ENCODE peak calls at places on chromosome 3, in eight cellular contexts. F is BE2C; M is NCI-H1105 treated with DMSO at 0.1 percent for 48 hours; J is transverse colon; Z is lung microvascular endothelial cell; R is stimulated activated CD4-positive, alpha-beta T cell treated with anti-CD3 and anti-CD28 coated beads, Interleukin-4, amount 100 ng/mL, for 1 hour; I is NCI-H1694 treated with DMSO at 0.1 percent for 48 hours; G is effector memory CD4-positive, alpha-beta T cell. U is an unnamed sample.

GRCh38 chr3:64238971-64239667 is 13.9 kb upstream of the PRICKLE2 start:
- DNase-seq in F (peak), M (no peak), J (peak), Z (peak), R (no peak), I (peak), G (no peak), U (peak)

GRCh38 chr3:127701281-127701792 is 28.6 kb downstream of the ABTB1 start:
- DNase-seq in F (no peak), M (no peak), J (no peak), Z (peak), R (no peak), I (no peak), G (no peak), U (no peak)

GRCh38 chr3:66464512-66464894 is 36.3 kb downstream of the LRIG1 start:
- DNase-seq in F (no peak), M (no peak), J (no peak), Z (no peak), R (no peak), I (no peak), G (no peak), U (no peak)

GRCh38 chr3:124837730-124838186 is 49.4 kb downstream of the ITGB5 start:
- DNase-seq in F (peak), M (no peak), J (peak), Z (peak), R (no peak), I (no peak), G (no peak), U (no peak)

GRCh38 chr3:30611613-30612421 is 5.4 kb downstream of the TGFBR2 start:
- DNase-seq in F (no peak), M (no peak), J (no peak), Z (peak), R (no peak), I (no peak), G (no peak), U (no peak)

GRCh38 chr3:100068758-100069345 is 45.4 kb downstream of the FILIP1L start:
- DNase-seq in F (peak), M (peak), J (peak), Z (peak), R (peak), I (peak), G (peak), U (peak)

GRCh38 chr3:171842864-171843511 is at the start of gene TMEM212:
- DNase-seq in F (no peak), M (no peak), J (no peak), Z (peak), R (no peak), I (no peak), G (no peak), U (no peak)

GRCh38 chr3:53194218-53195065 is 33.4 kb downstream of the PRKCD start:
- DNase-seq in F (no peak), M (no peak), J (no peak), Z (peak), R (no peak), I (no peak), G (no peak), U (no peak)

GRCh38 chr3:66555214-66555844 is 54.5 kb upstream of the LRIG1 start:
- DNase-seq in F (no peak), M (peak), J (no peak), Z (no peak), R (no peak), I (no peak), G (no peak), U (no peak)

GRCh38 chr3:88000853-88001252 is 58.0 kb downstream of the CGGBP1 start:
- DNase-seq in F (peak), M (no peak), J (peak), Z (peak), R (peak), I (no peak), G (no peak), U (no peak)

GRCh38 chr3:178618907-178619306 is 82.7 kb downstream of the KCNMB2 start:
- DNase-seq in F (no peak), M (no peak), J (no peak), Z (no peak), R (no peak), I (no peak), G (no peak), U (no peak)

GRCh38 chr3:195823998-195824397 is 12.3 kb upstream of the MUC4 start:
- DNase-seq in F (no peak), M (no peak), J (peak), Z (no peak), R (no peak), I (no peak), G (no peak), U (no peak)

GRCh38 chr3:196740476-196741400 is 1.1 kb downstream of the PAK2 start:
- DNase-seq in F (peak), M (peak), J (no peak), Z (peak), R (peak), I (peak), G (peak), U (no peak)

GRCh38 chr3:39290255-39290654 is 10.4 kb upstream of the CX3CR1 start:
- DNase-seq in F (no peak), M (no peak), J (no peak), Z (peak), R (no peak), I (no peak), G (no peak), U (no peak)

GRCh38 chr3:184075901-184076300 is 21.0 kb upstream of the HTR3E start:
- DNase-seq in F (no peak), M (no peak), J (no peak), Z (no peak), R (no peak), I (no peak), G (no peak), U (no peak)

GRCh38 chr3:43695443-43695842 is 4.7 kb downstream of the ABHD5 start:
- DNase-seq in F (no peak), M (no peak), J (no peak), Z (no peak), R (no peak), I (no peak), G (no peak), U (peak)

GRCh38 chr3:143617050-143617449 is 231.2 kb downstream of the SLC9A9 start:
- DNase-seq in F (no peak), M (no peak), J (no peak), Z (no peak), R (no peak), I (no peak), G (no peak), U (no peak)

GRCh38 chr3:136862611-136862951 is 573 bp downstream of the NCK1 start:
- DNase-seq in F (peak), M (peak), J (peak), Z (peak), R (peak), I (peak), G (peak), U (peak)

GRCh38 chr3:14925729-14926591 is 21.4 kb upstream of the NR2C2 start:
- DNase-seq in F (no peak), M (peak), J (peak), Z (peak), R (no peak), I (peak), G (no peak), U (peak)

GRCh38 chr3:61371123-61371522 is 119.9 kb upstream of the FHIT start:
- DNase-seq in F (peak), M (no peak), J (no peak), Z (peak), R (peak), I (no peak), G (no peak), U (no peak)

GRCh38 chr3:181892848-181893247 is 181.1 kb downstream of the SOX2 start:
- DNase-seq in F (no peak), M (no peak), J (no peak), Z (no peak), R (no peak), I (no peak), G (no peak), U (no peak)

GRCh38 chr3:71930056-71930991 is 145.4 kb upstream of the PROK2 start:
- DNase-seq in F (peak), M (peak), J (no peak), Z (peak), R (peak), I (no peak), G (no peak), U (no peak)

GRCh38 chr3:193777524-193777923 is 184.5 kb downstream of the OPA1 start:
- DNase-seq in F (peak), M (no peak), J (no peak), Z (peak), R (no peak), I (no peak), G (no peak), U (no peak)

GRCh38 chr3:176757440-176757839 is 439.8 kb downstream of the TBL1XR1 start:
- DNase-seq in F (no peak), M (no peak), J (no peak), Z (no peak), R (no peak), I (no peak), G (no peak), U (no peak)

GRCh38 chr3:139353920-139354556 is 10.2 kb downstream of the MRPS22 start:
- DNase-seq in F (peak), M (peak), J (no peak), Z (peak), R (no peak), I (peak), G (no peak), U (peak)

GRCh38 chr3:182965861-182966366 is 14.4 kb downstream of the DCUN1D1 start:
- DNase-seq in F (no peak), M (no peak), J (no peak), Z (no peak), R (no peak), I (no peak), G (no peak), U (no peak)

GRCh38 chr3:120093923-120094775 is at the start of gene GSK3B:
- DNase-seq in F (peak), M (peak), J (peak), Z (no peak), R (peak), I (peak), G (peak), U (no peak)

U was measured in AG04450.